ENCODE peak calls at places on chromosomes 7 and 10, in four cellular contexts. One of them, this sample, is unnamed.

GRCh38 chr7:26454180-26454579 is 162.5 kb downstream of the SNX10 start:
- DNase-seq in foreskin fibroblast: no peak
- DNase-seq in GM10248: no peak
- DNase-seq in ELR: peak
- DNase-seq in this sample: no peak

GRCh38 chr7:84111842-84112241 is 82.7 kb downstream of the SEMA3A start:
- DNase-seq in foreskin fibroblast: no peak
- DNase-seq in GM10248: no peak
- DNase-seq in ELR: no peak
- DNase-seq in this sample: no peak

GRCh38 chr7:38291117-38291647 is 17.7 kb upstream of the TARP start:
- DNase-seq in foreskin fibroblast: no peak
- DNase-seq in GM10248: peak
- DNase-seq in ELR: no peak
- DNase-seq in this sample: no peak

GRCh38 chr10:110641256-110641655 is 2.9 kb upstream of the RBM20 start:
- DNase-seq in foreskin fibroblast: peak
- DNase-seq in GM10248: no peak
- DNase-seq in ELR: peak
- DNase-seq in this sample: peak

GRCh38 chr10:3972460-3973366 is 187.7 kb upstream of the KLF6 start:
- DNase-seq in foreskin fibroblast: peak
- DNase-seq in GM10248: no peak
- DNase-seq in ELR: no peak
- DNase-seq in this sample: peak

GRCh38 chr10:32174349-32174893 is 118.2 kb upstream of the KIF5B start:
- DNase-seq in foreskin fibroblast: no peak
- DNase-seq in GM10248: no peak
- DNase-seq in ELR: no peak
- DNase-seq in this sample: no peak

GRCh38 chr7:149856-150636 is 42.3 kb upstream of the FAM20C start:
- DNase-seq in foreskin fibroblast: peak
- DNase-seq in GM10248: no peak
- DNase-seq in ELR: peak
- DNase-seq in this sample: peak

GRCh38 chr7:132768099-132768498 is 191.8 kb upstream of the PLXNA4 start:
- DNase-seq in foreskin fibroblast: no peak
- DNase-seq in GM10248: no peak
- DNase-seq in ELR: no peak
- DNase-seq in this sample: no peak

GRCh38 chr7:1942704-1943294 is 272.7 kb downstream of the ELFN1 start:
- DNase-seq in foreskin fibroblast: no peak
- DNase-seq in GM10248: no peak
- DNase-seq in ELR: no peak
- DNase-seq in this sample: no peak

GRCh38 chr10:52573347-52573746 is 199.2 kb downstream of the MBL2 start:
- DNase-seq in foreskin fibroblast: peak
- DNase-seq in GM10248: no peak
- DNase-seq in ELR: no peak
- DNase-seq in this sample: no peak